ENCODE peak calls at places on chromosomes 13 and 19, in ten cellular contexts. S is activated CD4-positive, alpha-beta T cell treated with anti-CD3 and anti-CD28 coated beads for 48 hours; W is T-helper 1 cell; R is KG1; E is SIG-M5; N is left ventricle myocardium inferior; T is activated T-helper 9 cell treated with anti-CD3 and anti-CD28 coated beads, Interleukin-2, amount 50 U/mL, for 16 hours; G is CD4-positive, alpha-beta memory T cell; I is GM04504; P is psoas muscle. M is an unnamed sample.

GRCh38 chr19:27762933-27763332 is 1450.0 kb downstream of the UQCRFS1 start:
- DNase-seq in S (no peak), W (no peak), R (no peak), E (no peak), N (no peak), T (no peak), G (no peak), I (no peak), P (no peak), M (no peak)

GRCh38 chr13:78241278-78241919 is 322.8 kb upstream of the EDNRB start:
- DNase-seq in S (peak), W (no peak), R (peak), E (no peak), N (peak), T (no peak), G (no peak), I (peak), P (no peak), M (peak)

GRCh38 chr19:688214-688613 is 7.0 kb downstream of the PRSS57 start:
- DNase-seq in S (no peak), W (no peak), R (no peak), E (no peak), N (no peak), T (no peak), G (no peak), I (no peak), P (no peak), M (no peak)

GRCh38 chr19:1361601-1362384 is 21.9 kb upstream of the NDUFS7 start:
- DNase-seq in S (no peak), W (no peak), R (no peak), E (no peak), N (no peak), T (no peak), G (no peak), I (no peak), P (no peak), M (no peak)

GRCh38 chr19:44662686-44663085 is 8.6 kb upstream of the CEACAM19 start:
- DNase-seq in S (no peak), W (no peak), R (no peak), E (no peak), N (no peak), T (no peak), G (no peak), I (no peak), P (no peak), M (no peak)

GRCh38 chr19:33134571-33135041 is 2.7 kb downstream of the WDR88 start:
- DNase-seq in S (peak), W (peak), R (no peak), E (no peak), N (no peak), T (peak), G (peak), I (no peak), P (no peak), M (peak)

GRCh38 chr19:50546527-50547221 is 21.6 kb downstream of the LRRC4B start:
- DNase-seq in S (no peak), W (no peak), R (no peak), E (no peak), N (no peak), T (no peak), G (no peak), I (no peak), P (no peak), M (no peak)

GRCh38 chr13:36001561-36001960 is 129.6 kb downstream of the DCLK1 start:
- DNase-seq in S (no peak), W (no peak), R (no peak), E (no peak), N (no peak), T (no peak), G (no peak), I (no peak), P (no peak), M (no peak)

GRCh38 chr13:40336228-40337221 is 329.9 kb downstream of the FOXO1 start:
- DNase-seq in S (no peak), W (no peak), R (no peak), E (no peak), N (no peak), T (no peak), G (no peak), I (no peak), P (no peak), M (no peak)

GRCh38 chr19:18841400-18841799 is 9.6 kb downstream of the UPF1 start:
- DNase-seq in S (no peak), W (no peak), R (no peak), E (no peak), N (no peak), T (no peak), G (no peak), I (no peak), P (no peak), M (no peak)

GRCh38 chr13:94480672-94481145 is 1.2 kb upstream of the DCT start:
- DNase-seq in S (peak), W (no peak), R (no peak), E (no peak), N (peak), T (no peak), G (no peak), I (peak), P (peak), M (no peak)

GRCh38 chr19:17326595-17326966 is 8.1 kb downstream of the ANO8 start:
- DNase-seq in S (no peak), W (no peak), R (no peak), E (no peak), N (no peak), T (no peak), G (no peak), I (no peak), P (no peak), M (no peak)

GRCh38 chr13:41224113-41225110 is 30.0 kb upstream of the KBTBD7 start:
- DNase-seq in S (no peak), W (no peak), R (no peak), E (no peak), N (no peak), T (no peak), G (no peak), I (peak), P (no peak), M (no peak)

GRCh38 chr19:2691951-2692350 is 10.5 kb downstream of the GNG7 start:
- DNase-seq in S (no peak), W (no peak), R (no peak), E (no peak), N (no peak), T (no peak), G (no peak), I (no peak), P (no peak), M (no peak)

GRCh38 chr13:113939905-113940339 is 34.0 kb downstream of the C13orf46 start:
- DNase-seq in S (no peak), W (no peak), R (no peak), E (no peak), N (no peak), T (no peak), G (peak), I (no peak), P (no peak), M (no peak)

GRCh38 chr19:23983406-23983805 is 68.7 kb downstream of the ZNF726 start:
- DNase-seq in S (no peak), W (no peak), R (no peak), E (no peak), N (no peak), T (no peak), G (no peak), I (no peak), P (no peak), M (no peak)

GRCh38 chr13:62643007-62643483 is 1227.4 kb upstream of the PCDH20 start:
- DNase-seq in S (peak), W (no peak), R (no peak), E (no peak), N (no peak), T (no peak), G (no peak), I (no peak), P (no peak), M (no peak)

GRCh38 chr19:7783991-7784421 is 21.0 kb downstream of the CLEC4M start:
- DNase-seq in S (no peak), W (no peak), R (no peak), E (no peak), N (no peak), T (no peak), G (no peak), I (no peak), P (no peak), M (no peak)

GRCh38 chr19:1566392-1567115 is 1.6 kb downstream of the MEX3D start:
- DNase-seq in S (no peak), W (no peak), R (no peak), E (no peak), N (peak), T (no peak), G (no peak), I (peak), P (peak), M (peak)

GRCh38 chr19:38569368-38569983 is 48.3 kb downstream of the MAP4K1 start:
- DNase-seq in S (no peak), W (no peak), R (no peak), E (no peak), N (no peak), T (no peak), G (no peak), I (no peak), P (no peak), M (no peak)

GRCh38 chr19:18967358-18968146 is 26.5 kb upstream of the HOMER3 start:
- DNase-seq in S (no peak), W (no peak), R (peak), E (no peak), N (peak), T (no peak), G (no peak), I (peak), P (peak), M (no peak)

GRCh38 chr13:113596321-113597200 is 12.0 kb downstream of the TFDP1 start:
- DNase-seq in S (no peak), W (no peak), R (no peak), E (no peak), N (peak), T (no peak), G (no peak), I (no peak), P (peak), M (no peak)

GRCh38 chr19:31772915-31773314 is 423.7 kb upstream of the TSHZ3 start:
- DNase-seq in S (no peak), W (no peak), R (no peak), E (no peak), N (no peak), T (no peak), G (no peak), I (no peak), P (no peak), M (no peak)

GRCh38 chr19:16252459-16253205 is 54.9 kb downstream of the AP1M1 start:
- DNase-seq in S (no peak), W (no peak), R (no peak), E (no peak), N (peak), T (no peak), G (no peak), I (no peak), P (peak), M (no peak)

GRCh38 chr19:50516456-50516855 is 2.7 kb upstream of the ASPDH start:
- DNase-seq in S (no peak), W (no peak), R (no peak), E (no peak), N (no peak), T (no peak), G (peak), I (no peak), P (no peak), M (no peak)

GRCh38 chr19:45547965-45548609 is 36.5 kb downstream of the OPA3 start:
- DNase-seq in S (no peak), W (no peak), R (no peak), E (no peak), N (no peak), T (no peak), G (no peak), I (peak), P (no peak), M (no peak)

GRCh38 chr19:33819875-33820781 is 23.5 kb downstream of the KCTD15 start:
- DNase-seq in S (peak), W (peak), R (peak), E (peak), N (peak), T (peak), G (peak), I (no peak), P (peak), M (peak)

GRCh38 chr13:37443538-37443937 is 155.0 kb downstream of the POSTN start:
- DNase-seq in S (no peak), W (no peak), R (no peak), E (no peak), N (no peak), T (no peak), G (no peak), I (peak), P (no peak), M (no peak)

GRCh38 chr13:97938701-97939475 is 14.6 kb upstream of the IPO5 start:
- DNase-seq in S (no peak), W (no peak), R (no peak), E (no peak), N (no peak), T (no peak), G (no peak), I (no peak), P (no peak), M (no peak)

GRCh38 chr19:17095141-17095919 is 19.8 kb downstream of the MYO9B start:
- DNase-seq in S (no peak), W (no peak), R (no peak), E (no peak), N (peak), T (no peak), G (no peak), I (no peak), P (peak), M (no peak)

GRCh38 chr19:1315470-1316166 is 29.9 kb downstream of the EFNA2 start:
- DNase-seq in S (peak), W (no peak), R (peak), E (no peak), N (peak), T (no peak), G (no peak), I (peak), P (peak), M (no peak)

GRCh38 chr19:5143471-5144411 is 174.8 kb downstream of the KDM4B start:
- DNase-seq in S (no peak), W (peak), R (no peak), E (no peak), N (peak), T (no peak), G (no peak), I (no peak), P (peak), M (no peak)

GRCh38 chr19:31214997-31215396 is 134.2 kb downstream of the TSHZ3 start:
- DNase-seq in S (no peak), W (no peak), R (no peak), E (no peak), N (no peak), T (no peak), G (no peak), I (no peak), P (no peak), M (no peak)

GRCh38 chr13:33494596-33495214 is 209.2 kb upstream of the STARD13 start:
- DNase-seq in S (peak), W (no peak), R (no peak), E (no peak), N (peak), T (no peak), G (no peak), I (no peak), P (no peak), M (no peak)

GRCh38 chr19:679418-680286 is 3.5 kb downstream of the FSTL3 start:
- DNase-seq in S (peak), W (no peak), R (no peak), E (no peak), N (peak), T (no peak), G (peak), I (no peak), P (peak), M (no peak)

GRCh38 chr13:34145061-34145460 is 327.1 kb downstream of the RFC3 start:
- DNase-seq in S (no peak), W (no peak), R (no peak), E (no peak), N (no peak), T (no peak), G (no peak), I (no peak), P (no peak), M (no peak)

GRCh38 chr19:10517760-10518443 is 655 bp upstream of the S1PR5 start:
- DNase-seq in S (peak), W (no peak), R (no peak), E (no peak), N (no peak), T (no peak), G (peak), I (no peak), P (no peak), M (peak)

GRCh38 chr13:59463023-59463422 is 700.7 kb downstream of the DIAPH3 start:
- DNase-seq in S (no peak), W (no peak), R (no peak), E (no peak), N (no peak), T (no peak), G (no peak), I (no peak), P (no peak), M (no peak)

M was measured in NCI-H748 treated with DMSO at 0.1 percent for 48 hours.